ENCODE peak calls at places on chromosomes 6 and 20, in ten cellular contexts. O, V, T, F, R, D, A, K, G and P are unnamed samples.

GRCh38 chr20:58891686-58892125 is 39.2 kb downstream of the GNAS start:
- DNase-seq in K (peak; percentile 56), F (peak; percentile 28), V (peak; percentile 45), R (no peak), O (peak; percentile 47), D (peak; percentile 37), A (peak; percentile 66), G (no peak), T (peak; percentile 66), P (no peak)

GRCh38 chr20:50409495-50409894 is 100.7 kb upstream of the PTPN1 start:
- DNase-seq in G (no peak), V (no peak), D (no peak), K (no peak), O (no peak), A (no peak), T (no peak), R (no peak), F (no peak), P (no peak)

GRCh38 chr6:3830806-3831205 is 18.4 kb upstream of the FAM50B start:
- DNase-seq in R (no peak), D (no peak), F (no peak), K (no peak), V (no peak), T (no peak), G (no peak), A (no peak), O (no peak), P (no peak)

GRCh38 chr6:147207851-147208754 is 3.9 kb downstream of the STXBP5 start:
- DNase-seq in V (no peak), O (no peak), T (no peak), D (no peak), G (no peak), R (no peak), F (no peak), A (no peak), K (no peak), P (no peak)

GRCh38 chr6:156617376-156617775 is 159.8 kb upstream of the ARID1B start:
- DNase-seq in G (no peak), T (peak; percentile 43), K (no peak), D (no peak), V (no peak), F (no peak), O (peak; percentile 50), R (no peak), A (no peak), P (no peak)

GRCh38 chr6:111552241-111552744 is 53.4 kb downstream of the TRAF3IP2 start:
- DNase-seq in D (no peak), A (no peak), F (no peak), K (peak; percentile 42), V (no peak), O (peak; percentile 86), G (peak; percentile 92), R (peak; percentile 70), T (peak; percentile 95), P (no peak)

GRCh38 chr6:96626749-96627353 is 63.9 kb downstream of the FHL5 start:
- DNase-seq in V (no peak), G (peak; percentile 4), D (peak; percentile 2), O (peak; percentile 40), K (no peak), A (no peak), F (peak; percentile 36), T (peak; percentile 50), R (no peak), P (peak; percentile 45)

GRCh38 chr6:1729752-1730140 is 120.0 kb downstream of the FOXC1 start:
- DNase-seq in T (no peak), O (no peak), V (no peak), G (no peak), D (no peak), A (no peak), R (no peak), F (no peak), K (no peak), P (no peak)

GRCh38 chr6:52634211-52634610 is 36.7 kb upstream of the TMEM14A start:
- DNase-seq in F (no peak), G (no peak), O (no peak), T (no peak), D (no peak), V (no peak), A (no peak), R (no peak), K (no peak), P (no peak)

GRCh38 chr6:89118931-89119330 is 1.1 kb upstream of the SRSF12 start:
- DNase-seq in A (no peak), O (no peak), R (no peak), T (no peak), V (no peak), G (no peak), D (no peak), F (no peak), K (no peak), P (peak; percentile 22)

GRCh38 chr20:62508641-62509051 is 32.9 kb upstream of the GATA5 start:
- DNase-seq in K (peak; percentile 33), F (no peak), A (no peak), O (no peak), D (peak; percentile 61), T (no peak), G (no peak), V (no peak), R (no peak), P (no peak)

GRCh38 chr6:5394280-5394679 is 133.0 kb downstream of the FARS2 start:
- DNase-seq in A (no peak), V (no peak), R (no peak), T (no peak), O (no peak), D (no peak), G (no peak), F (no peak), K (no peak), P (no peak)

GRCh38 chr6:5399391-5399790 is 138.1 kb downstream of the FARS2 start:
- DNase-seq in R (no peak), K (no peak), O (no peak), T (no peak), D (no peak), F (no peak), V (no peak), A (no peak), G (no peak), P (no peak)

GRCh38 chr6:5401845-5402738 is 140.8 kb downstream of the FARS2 start:
- DNase-seq in G (no peak), O (peak; percentile 34), T (peak; percentile 22), K (no peak), V (no peak), A (no peak), R (no peak), F (no peak), D (no peak), P (no peak)

GRCh38 chr6:5395719-5396118 is 134.4 kb downstream of the FARS2 start:
- DNase-seq in K (no peak), G (no peak), A (no peak), V (no peak), F (no peak), R (no peak), T (no peak), D (no peak), O (no peak), P (no peak)

DNA sequence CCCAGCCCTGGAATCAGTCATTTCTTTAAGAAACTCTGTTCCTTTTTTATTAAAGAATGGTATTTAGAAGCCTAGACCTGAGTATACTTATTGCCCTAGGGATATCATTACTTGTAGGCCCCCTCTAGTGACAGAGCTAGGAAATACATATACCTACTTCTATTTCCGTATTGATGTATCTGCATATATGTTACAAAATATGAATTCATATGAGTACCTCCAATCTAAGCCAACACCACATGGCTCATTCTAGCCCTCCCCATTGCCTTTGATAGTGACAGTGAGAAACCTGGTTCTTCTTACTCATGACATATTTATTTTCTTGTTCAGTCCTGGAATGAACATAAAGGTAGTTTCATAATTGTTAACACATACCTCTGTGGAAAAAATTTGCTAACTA is 137.2 kb downstream of the FARS2 start:
- DNase-seq in O (peak; percentile 81), F (peak; percentile 30), R (no peak), A (no peak), T (peak; percentile 49), K (no peak), D (peak; percentile 2), G (peak; percentile 27), V (no peak), P (peak; percentile 26)
- TF ChIP-seq CTCF in O (peak; percentile 56), F (peak; percentile 62), R (peak; percentile 56), A (peak; percentile 48), T (peak; percentile 60), K (peak; percentile 57), D (peak; percentile 29), G (peak; percentile 51), V (no peak), P (peak; percentile 59)

GRCh38 chr20:57435498-57436222 is 44.5 kb downstream of the RBM38 start:
- DNase-seq in G (no peak), A (peak; percentile 87), O (peak; percentile 84), T (peak; percentile 50), D (no peak), K (no peak), V (no peak), R (peak; percentile 85), F (no peak), P (no peak)
- TF ChIP-seq CTCF in G (no peak), A (no peak), O (no peak), T (no peak), D (no peak), K (no peak), V (no peak), R (no peak), F (peak; percentile 26), P (no peak)

DNA sequence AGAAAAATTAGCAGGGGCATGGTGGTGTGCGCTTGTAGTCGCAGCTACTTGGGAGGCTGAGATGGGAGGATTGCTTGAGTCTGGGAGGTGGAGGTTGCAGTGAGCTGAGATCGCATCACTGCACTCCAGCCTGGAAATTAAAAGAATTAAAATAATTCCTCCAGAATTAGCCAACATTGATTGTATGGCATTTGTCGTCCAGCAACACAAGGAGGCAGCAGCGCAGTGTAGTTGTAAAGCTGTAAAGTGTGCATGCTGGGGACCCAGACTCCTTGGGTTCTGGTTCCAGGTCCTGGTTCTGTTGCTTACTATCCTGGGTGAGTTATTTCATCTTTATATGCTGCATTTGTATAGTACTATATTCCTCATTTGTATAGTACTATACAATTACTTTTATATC is 41.4 kb downstream of the PEX7 start:
- DNase-seq in F (no peak), G (no peak), K (no peak), D (no peak), O (no peak), A (no peak), T (no peak), R (no peak), V (no peak), P (no peak)
- TF ChIP-seq CTCF in F (no peak), G (no peak), K (no peak), D (no peak), O (no peak), A (no peak), T (no peak), R (no peak), V (no peak), P (no peak)

DNA sequence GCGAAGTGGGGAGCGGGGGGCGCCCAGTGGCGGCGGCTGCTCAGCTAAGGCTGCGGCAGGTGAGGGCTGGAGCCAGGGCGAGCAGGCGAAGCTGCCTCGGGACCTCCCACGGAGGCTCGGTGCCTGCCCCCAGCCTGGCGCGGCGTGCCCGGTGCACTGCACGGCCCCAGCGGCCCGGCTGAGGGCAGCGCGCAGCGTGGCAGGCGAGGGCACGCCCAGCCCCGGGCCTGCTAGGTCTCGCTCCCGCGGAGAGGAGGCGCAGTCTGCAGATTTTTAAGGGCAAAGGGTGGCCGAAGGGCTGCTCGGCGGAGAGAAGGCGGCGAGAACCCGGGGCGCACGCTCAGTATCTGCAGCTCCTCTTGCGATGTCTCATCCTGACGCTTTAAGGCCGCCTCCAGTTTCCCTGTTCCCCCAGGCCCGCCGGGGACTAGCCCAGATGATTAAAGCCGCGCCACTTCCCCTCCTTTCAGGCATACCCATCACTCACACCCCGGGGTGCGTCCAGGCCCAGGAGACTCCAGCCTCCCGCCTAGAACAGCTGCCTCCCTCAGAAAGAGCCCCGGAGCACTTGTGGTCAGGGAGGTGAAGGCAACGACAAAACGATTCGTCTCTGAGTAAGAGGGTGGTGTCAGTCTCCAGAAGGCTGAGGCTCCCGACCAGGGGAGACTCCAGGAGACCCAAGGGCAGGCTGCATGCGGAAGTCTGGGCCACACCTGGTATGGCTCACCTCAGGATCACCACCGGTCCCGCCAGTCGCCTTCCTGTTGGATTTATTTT is at the start of gene FERMT1:
- DNase-seq in T (peak; percentile 79), V (no peak), O (peak; percentile 98), G (no peak), R (peak; percentile 62), A (peak; percentile 66), K (peak; percentile 70), F (peak; percentile 35), D (peak; percentile 85), P (peak; percentile 57)
- TF ChIP-seq CTCF in T (peak; percentile 31), V (no peak), O (no peak), G (peak; percentile 12), R (peak; percentile 23), A (peak; percentile 22), K (no peak), F (no peak), D (peak; percentile 25), P (no peak)